ENCODE peak calls at places on chromosomes 3 and 15, in five cellular contexts. Q, H, A, L and S are unnamed samples.

GRCh38 chr15:36332301-36332700 is 247.1 kb upstream of the CDIN1 start:
- DNase-seq in H (no peak), A (no peak), Q (peak), L (no peak), S (no peak)

GRCh38 chr3:155232605-155233004 is 60.9 kb downstream of the STRIT1 start:
- DNase-seq in L (no peak), Q (peak), A (peak), H (no peak), S (no peak)

GRCh38 chr3:43213631-43214030 is 72.7 kb upstream of the SNRK start:
- DNase-seq in L (no peak), H (no peak), A (no peak), Q (no peak), S (no peak)

GRCh38 chr3:160869825-160870224 is 113.8 kb downstream of the PPM1L start:
- DNase-seq in A (peak), Q (no peak), L (no peak), H (no peak), S (no peak)

GRCh38 chr3:149494022-149494758 is 19.7 kb downstream of the TM4SF4 start:
- DNase-seq in H (peak), L (peak), Q (peak), A (peak), S (no peak)

GRCh38 chr15:74431116-74431515 is 2.6 kb downstream of the SEMA7A start:
- DNase-seq in A (no peak), Q (no peak), L (no peak), H (no peak), S (no peak)

GRCh38 chr15:62244762-62245161 is 79.7 kb upstream of the C2CD4B start:
- DNase-seq in A (no peak), L (no peak), H (no peak), Q (no peak), S (no peak)

GRCh38 chr3:168475730-168476129 is 380.0 kb upstream of the GOLIM4 start:
- DNase-seq in L (no peak), H (no peak), A (no peak), Q (no peak), S (no peak)

GRCh38 chr15:74995182-74995778 is at the start of gene SCAMP5:
- DNase-seq in Q (peak), L (peak), H (peak), A (peak), S (peak)

GRCh38 chr3:105970283-105970682 is 101.5 kb upstream of the CBLB start:
- DNase-seq in Q (peak), H (no peak), A (no peak), L (no peak), S (no peak)

GRCh38 chr3:78123058-78123457 is 1083.2 kb downstream of the ROBO2 start:
- DNase-seq in H (no peak), Q (no peak), A (no peak), L (no peak), S (no peak)
- TF ChIP-seq CTCF in H (no peak), Q (no peak), A (no peak), L (no peak), S (no peak)

DNA sequence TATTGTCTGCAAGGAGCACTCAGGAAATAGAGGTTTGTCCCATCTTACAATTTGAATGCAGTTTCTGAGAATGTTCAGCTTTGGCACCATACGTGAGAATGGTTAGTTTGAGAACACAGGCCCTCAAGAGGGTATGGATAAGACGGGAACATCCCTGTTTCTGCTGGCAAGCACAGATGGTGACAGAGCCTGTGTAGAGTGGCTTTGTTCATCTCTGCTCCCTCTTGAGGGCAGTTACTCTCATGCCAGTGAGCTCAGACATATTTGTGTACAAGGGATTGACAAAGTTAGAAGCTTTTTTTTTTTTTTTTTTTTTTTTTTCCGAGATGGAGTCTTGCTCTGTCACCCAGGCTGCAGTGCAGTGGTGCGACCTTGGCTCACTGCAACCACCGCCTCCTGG is 71.5 kb upstream of the FILIP1L start:
- DNase-seq in H (no peak), A (no peak), Q (no peak), L (no peak), S (no peak)
- TF ChIP-seq CTCF in H (no peak), A (peak), Q (no peak), L (no peak), S (no peak)

GRCh38 chr3:126995254-126995770 is 12.4 kb downstream of the PLXNA1 start:
- DNase-seq in H (no peak), Q (no peak), A (no peak), L (no peak), S (no peak)

GRCh38 chr3:126997455-126998038 is 14.6 kb downstream of the PLXNA1 start:
- DNase-seq in H (no peak), Q (no peak), A (peak), L (no peak), S (no peak)

GRCh38 chr3:126996905-126997304 is 14.0 kb downstream of the PLXNA1 start:
- DNase-seq in H (no peak), L (no peak), Q (no peak), A (no peak), S (no peak)

GRCh38 chr3:126994661-126995161 is 11.8 kb downstream of the PLXNA1 start:
- DNase-seq in A (peak), H (no peak), Q (no peak), L (no peak), S (no peak)

GRCh38 chr3:126995926-126996512 is 13.1 kb downstream of the PLXNA1 start:
- DNase-seq in H (no peak), A (no peak), Q (no peak), L (no peak), S (no peak)
- TF ChIP-seq CTCF in H (no peak), A (no peak), Q (no peak), L (peak), S (no peak)

DNA sequence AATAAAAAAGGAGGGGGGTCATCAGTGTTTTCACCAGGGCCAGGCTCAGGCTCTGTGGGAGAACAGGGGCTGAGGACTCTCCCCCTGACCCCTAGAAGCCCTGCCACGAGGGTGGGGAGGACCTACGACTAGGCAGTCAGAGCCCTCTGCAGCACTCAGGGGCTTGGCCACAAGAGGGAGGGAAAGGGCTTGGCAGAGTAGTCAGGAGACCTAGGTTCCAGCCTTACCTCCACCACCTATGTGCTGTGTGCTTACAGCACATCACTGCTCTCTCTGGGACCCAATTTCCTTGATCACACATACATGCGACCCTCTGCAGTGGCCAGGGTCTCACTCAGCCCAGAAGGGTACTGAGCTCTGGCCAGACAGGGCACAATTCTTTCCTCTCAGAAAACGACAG is 16.3 kb upstream of the SKIC8 start:
- DNase-seq in Q (no peak), L (peak), A (no peak), H (no peak), S (no peak)
- TF ChIP-seq CTCF in Q (peak), L (peak), A (no peak), H (peak), S (peak)

GRCh38 chr3:156793851-156794250 is 32.3 kb upstream of the LEKR1 start:
- DNase-seq in H (no peak), L (no peak), A (no peak), Q (no peak), S (no peak)
- TF ChIP-seq CTCF in H (no peak), L (no peak), A (no peak), Q (no peak), S (no peak)

GRCh38 chr3:111764645-111765091 is 94.4 kb upstream of the PHLDB2 start:
- DNase-seq in H (no peak), Q (peak), A (no peak), L (no peak), S (no peak)
- TF ChIP-seq CTCF in H (peak), Q (peak), A (no peak), L (no peak), S (no peak)

GRCh38 chr15:88664151-88664778 is 25.4 kb downstream of the ISG20 start:
- DNase-seq in Q (peak), A (no peak), L (no peak), H (no peak), S (no peak)
- TF ChIP-seq CTCF in Q (peak), A (peak), L (peak), H (peak), S (no peak)

GRCh38 chr3:12436514-12437222 is 47.6 kb upstream of the TSEN2 start:
- DNase-seq in H (no peak), A (no peak), L (no peak), Q (peak), S (no peak)
- TF ChIP-seq CTCF in H (no peak), A (no peak), L (no peak), Q (no peak), S (no peak)

GRCh38 chr15:92053727-92054316 is 200.3 kb downstream of the SLCO3A1 start:
- DNase-seq in A (no peak), L (no peak), H (no peak), Q (no peak), S (no peak)
- TF ChIP-seq CTCF in A (peak), L (no peak), H (peak), Q (peak), S (no peak)